ENCODE peak calls at places on chromosomes 1 and 21, in five cellular contexts. Y is M059J, F is fibroblast of mammary gland, D is NCI-H1694 treated with DMSO at 0.1 percent for 48 hours, Q is hippocampal formation. I is an unnamed sample.

GRCh38 chr1:35173516-35174224 is 19.3 kb downstream of the SFPQ start:
- DNase-seq in F (no peak), D (no peak), Y (peak), Q (no peak), I (peak)

GRCh38 chr1:229043111-229043510 is 227.8 kb upstream of the RAB4A start:
- DNase-seq in Y (no peak), D (no peak), Q (no peak), F (no peak), I (no peak)

GRCh38 chr1:244653439-244654283 is 735 bp downstream of the DESI2 start:
- DNase-seq in Y (peak), Q (peak), D (no peak), F (peak), I (peak)

GRCh38 chr1:9293512-9294439 is 1.1 kb downstream of the SPSB1 start:
- DNase-seq in F (peak), Q (no peak), D (no peak), Y (peak), I (no peak)

GRCh38 chr1:98693385-98693784 is 31.9 kb downstream of the SNX7 start:
- DNase-seq in Y (no peak), D (peak), F (no peak), Q (no peak), I (no peak)

GRCh38 chr1:221040074-221040473 is 160.8 kb downstream of the HLX start:
- DNase-seq in Y (no peak), F (no peak), Q (no peak), D (no peak), I (no peak)

GRCh38 chr1:205791568-205792180 is 16.4 kb upstream of the RAB29 start:
- DNase-seq in Y (peak), Q (peak), D (peak), F (peak), I (peak)

GRCh38 chr1:233750139-233750538 is 136.2 kb downstream of the KCNK1 start:
- DNase-seq in Y (no peak), Q (no peak), F (no peak), D (no peak), I (no peak)

GRCh38 chr1:156114919-156115513 is 505 bp downstream of the LMNA start:
- DNase-seq in Q (no peak), F (no peak), Y (peak), D (no peak), I (no peak)

GRCh38 chr1:156848461-156849150 is 10.3 kb downstream of the INSRR start:
- DNase-seq in Y (no peak), F (no peak), Q (no peak), D (no peak), I (no peak)

GRCh38 chr1:188499690-188500089 is 1670.9 kb downstream of the PLA2G4A start:
- DNase-seq in Q (no peak), Y (peak), D (no peak), F (no peak), I (no peak)

GRCh38 chr1:162069334-162070093 is at the start of gene NOS1AP:
- DNase-seq in F (peak), Y (peak), D (peak), Q (peak), I (peak)

GRCh38 chr1:207833381-207833780 is 77.5 kb downstream of the CD34 start:
- DNase-seq in Q (no peak), F (no peak), Y (no peak), D (no peak), I (no peak)

GRCh38 chr1:203181586-203182376 is 4.7 kb downstream of the CHI3L1 start:
- DNase-seq in Y (no peak), Q (no peak), D (no peak), F (no peak), I (no peak)

GRCh38 chr1:24003331-24003972 is 23.3 kb upstream of the SRSF10 start:
- DNase-seq in F (peak), Q (no peak), D (no peak), Y (peak), I (no peak)

GRCh38 chr1:19140465-19140864 is 69.6 kb downstream of the UBR4 start:
- DNase-seq in F (no peak), D (no peak), Q (no peak), Y (no peak), I (no peak)

GRCh38 chr1:69524010-69524409 is 43.7 kb upstream of the LRRC7 start:
- DNase-seq in F (peak), Y (peak), D (no peak), Q (no peak), I (no peak)

GRCh38 chr1:1136547-1137230 is 20.8 kb upstream of the C1orf159 start:
- DNase-seq in F (no peak), Y (no peak), D (no peak), Q (no peak), I (no peak)

GRCh38 chr1:224651188-224651587 is 35.1 kb downstream of the CNIH3 start:
- DNase-seq in Y (no peak), Q (no peak), F (no peak), D (no peak), I (no peak)

GRCh38 chr1:192474080-192474683 is 101.4 kb upstream of the RGS1 start:
- DNase-seq in D (peak), F (peak), Q (no peak), Y (peak), I (no peak)

GRCh38 chr1:176119549-176119948 is 87.5 kb downstream of the COP1 start:
- DNase-seq in Y (no peak), F (peak), Q (no peak), D (no peak), I (no peak)

GRCh38 chr1:109259674-109260557 is 10.6 kb downstream of the CELSR2 start:
- DNase-seq in F (no peak), Q (no peak), D (no peak), Y (no peak), I (no peak)

GRCh38 chr1:231279081-231279480 is 38.1 kb downstream of the GNPAT start:
- DNase-seq in F (peak), Y (peak), D (no peak), Q (no peak), I (no peak)

GRCh38 chr21:42706765-42707164 is 53.3 kb downstream of the PDE9A start:
- DNase-seq in Y (no peak), Q (no peak), D (no peak), F (no peak), I (no peak)

GRCh38 chr1:77762072-77762476 is 2.4 kb upstream of the USP33 start:
- DNase-seq in Q (no peak), F (peak), D (no peak), Y (peak), I (no peak)

GRCh38 chr1:157137051-157137772 is 983 bp downstream of the ETV3 start:
- DNase-seq in Q (no peak), D (no peak), Y (peak), F (peak), I (peak)

GRCh38 chr21:42220138-42220701 is 1.3 kb downstream of the ABCG1 start:
- DNase-seq in F (peak), Q (peak), D (peak), Y (peak), I (peak)

GRCh38 chr1:234755449-234755863 is 145.5 kb upstream of the IRF2BP2 start:
- DNase-seq in D (peak), F (peak), Q (peak), Y (peak), I (peak)

GRCh38 chr1:244035358-244035757 is 15.7 kb upstream of the ZBTB18 start:
- DNase-seq in Q (no peak), F (no peak), D (no peak), Y (no peak), I (no peak)

GRCh38 chr1:205398586-205398985 is 23.3 kb downstream of the LEMD1 start:
- DNase-seq in D (no peak), F (no peak), Y (no peak), Q (no peak), I (no peak)

GRCh38 chr1:201400257-201401230 is 1.4 kb upstream of the LAD1 start:
- DNase-seq in Q (no peak), Y (no peak), D (no peak), F (no peak), I (no peak)

GRCh38 chr1:28928306-28928987 is 14.1 kb downstream of the EPB41 start:
- DNase-seq in F (no peak), D (no peak), Y (no peak), Q (no peak), I (no peak)

GRCh38 chr1:230631477-230631876 is 10.8 kb upstream of the COG2 start:
- DNase-seq in F (no peak), Y (no peak), D (no peak), Q (no peak), I (no peak)

GRCh38 chr1:150151291-150152181 is 1.8 kb downstream of the PLEKHO1 start:
- DNase-seq in Y (no peak), D (no peak), F (peak), Q (no peak), I (no peak)

GRCh38 chr1:40344597-40344996 is 27.5 kb upstream of the COL9A2 start:
- DNase-seq in D (no peak), Q (peak), Y (peak), F (peak), I (no peak)

GRCh38 chr1:53073899-53074311 is 11.9 kb downstream of the PODN start:
- DNase-seq in Q (no peak), F (peak), D (peak), Y (no peak), I (peak)

GRCh38 chr1:18907021-18907913 is 4.9 kb upstream of the ALDH4A1 start:
- DNase-seq in Y (peak), D (peak), F (peak), Q (peak), I (peak)

GRCh38 chr1:154344977-154345837 is 19.9 kb downstream of the ATP8B2 start:
- DNase-seq in F (peak), Y (no peak), Q (no peak), D (peak), I (no peak)

GRCh38 chr1:113326976-113327375 is 63.3 kb upstream of the MAGI3 start:
- DNase-seq in F (no peak), D (no peak), Y (no peak), Q (no peak), I (no peak)

I was measured in NCI-H524.